ENCODE peak calls at places on chromosomes 5 and 9, in five cellular contexts. One of them, this sample, is unnamed.

GRCh38 chr5:179906795-179907569 is 715 bp downstream of the TBC1D9B start:
- DNase-seq in NCI-H69: peak; percentile 67
- DNase-seq in RPMI8226: peak; percentile 36
- DNase-seq in activated T-cell treated with anti-CD3 and anti-CD28 coated beads, Interleukin-2, amount 50 U/mL, for 72 hours: peak; percentile 16
- DNase-seq in NCI-H345: peak; percentile 13
- DNase-seq in this sample: peak; percentile 32

GRCh38 chr5:36239370-36240293 is 2.1 kb downstream of the NADK2 start:
- DNase-seq in NCI-H69: no peak
- DNase-seq in activated T-cell treated with anti-CD3 and anti-CD28 coated beads, Interleukin-2, amount 50 U/mL, for 72 hours: no peak
- DNase-seq in NCI-H345: no peak
- DNase-seq in RPMI8226: no peak
- DNase-seq in this sample: no peak

GRCh38 chr5:72648511-72648910 is 141.3 kb upstream of the ZNF366 start:
- DNase-seq in NCI-H345: peak; percentile 7
- DNase-seq in NCI-H69: peak; percentile 56
- DNase-seq in activated T-cell treated with anti-CD3 and anti-CD28 coated beads, Interleukin-2, amount 50 U/mL, for 72 hours: no peak
- DNase-seq in RPMI8226: no peak
- DNase-seq in this sample: no peak

GRCh38 chr5:14353661-14354474 is 210.7 kb downstream of the TRIO start:
- DNase-seq in NCI-H69: no peak
- DNase-seq in RPMI8226: no peak
- DNase-seq in NCI-H345: no peak
- DNase-seq in activated T-cell treated with anti-CD3 and anti-CD28 coated beads, Interleukin-2, amount 50 U/mL, for 72 hours: no peak
- DNase-seq in this sample: no peak

GRCh38 chr9:131666779-131667178 is 73.1 kb downstream of the RAPGEF1 start:
- DNase-seq in NCI-H69: no peak
- DNase-seq in activated T-cell treated with anti-CD3 and anti-CD28 coated beads, Interleukin-2, amount 50 U/mL, for 72 hours: no peak
- DNase-seq in RPMI8226: no peak
- DNase-seq in NCI-H345: no peak
- DNase-seq in this sample: no peak

GRCh38 chr9:79812507-79813261 is 240.9 kb downstream of the TLE4 start:
- DNase-seq in activated T-cell treated with anti-CD3 and anti-CD28 coated beads, Interleukin-2, amount 50 U/mL, for 72 hours: peak; percentile 31
- DNase-seq in RPMI8226: no peak
- DNase-seq in NCI-H345: no peak
- DNase-seq in NCI-H69: no peak
- DNase-seq in this sample: no peak

GRCh38 chr5:154771383-154771901 is 16.3 kb downstream of the LARP1 start:
- DNase-seq in NCI-H345: no peak
- DNase-seq in activated T-cell treated with anti-CD3 and anti-CD28 coated beads, Interleukin-2, amount 50 U/mL, for 72 hours: no peak
- DNase-seq in RPMI8226: no peak
- DNase-seq in NCI-H69: no peak
- DNase-seq in this sample: peak; percentile 25

GRCh38 chr5:120228262-120229031 is 235.7 kb upstream of the PRR16 start:
- DNase-seq in RPMI8226: peak; percentile 17
- DNase-seq in NCI-H69: peak; percentile 4
- DNase-seq in NCI-H345: no peak
- DNase-seq in activated T-cell treated with anti-CD3 and anti-CD28 coated beads, Interleukin-2, amount 50 U/mL, for 72 hours: no peak
- DNase-seq in this sample: no peak

GRCh38 chr9:90007516-90008430 is 403.0 kb downstream of the GADD45G start:
- DNase-seq in RPMI8226: no peak
- DNase-seq in activated T-cell treated with anti-CD3 and anti-CD28 coated beads, Interleukin-2, amount 50 U/mL, for 72 hours: no peak
- DNase-seq in NCI-H345: no peak
- DNase-seq in NCI-H69: no peak
- DNase-seq in this sample: no peak

GRCh38 chr5:135986891-135987401 is 32.2 kb upstream of the LECT2 start:
- DNase-seq in activated T-cell treated with anti-CD3 and anti-CD28 coated beads, Interleukin-2, amount 50 U/mL, for 72 hours: no peak
- DNase-seq in NCI-H345: no peak
- DNase-seq in RPMI8226: no peak
- DNase-seq in NCI-H69: no peak
- DNase-seq in this sample: no peak

GRCh38 chr9:131605770-131606590 is 60.7 kb downstream of the PRRT1B start:
- DNase-seq in NCI-H69: no peak
- DNase-seq in RPMI8226: no peak
- DNase-seq in NCI-H345: no peak
- DNase-seq in activated T-cell treated with anti-CD3 and anti-CD28 coated beads, Interleukin-2, amount 50 U/mL, for 72 hours: no peak
- DNase-seq in this sample: no peak

GRCh38 chr5:51685399-51685798 is 302.2 kb downstream of the ISL1 start:
- DNase-seq in activated T-cell treated with anti-CD3 and anti-CD28 coated beads, Interleukin-2, amount 50 U/mL, for 72 hours: no peak
- DNase-seq in NCI-H69: peak; percentile 14
- DNase-seq in NCI-H345: no peak
- DNase-seq in RPMI8226: no peak
- DNase-seq in this sample: no peak

GRCh38 chr5:68565427-68565826 is 349.9 kb downstream of the PIK3R1 start:
- DNase-seq in activated T-cell treated with anti-CD3 and anti-CD28 coated beads, Interleukin-2, amount 50 U/mL, for 72 hours: no peak
- DNase-seq in NCI-H69: peak; percentile 81
- DNase-seq in NCI-H345: peak; percentile 61
- DNase-seq in RPMI8226: no peak
- DNase-seq in this sample: no peak

GRCh38 chr9:35771079-35771441 is 17.0 kb upstream of the MSMP start:
- DNase-seq in activated T-cell treated with anti-CD3 and anti-CD28 coated beads, Interleukin-2, amount 50 U/mL, for 72 hours: no peak
- DNase-seq in NCI-H69: peak; percentile 43
- DNase-seq in RPMI8226: no peak
- DNase-seq in NCI-H345: no peak
- DNase-seq in this sample: no peak

GRCh38 chr5:180096616-180097015 is 25.1 kb upstream of the RNF130 start:
- DNase-seq in activated T-cell treated with anti-CD3 and anti-CD28 coated beads, Interleukin-2, amount 50 U/mL, for 72 hours: no peak
- DNase-seq in NCI-H69: no peak
- DNase-seq in NCI-H345: no peak
- DNase-seq in RPMI8226: no peak
- DNase-seq in this sample: no peak

GRCh38 chr9:129348890-129349570 is 171.0 kb upstream of the IER5L start:
- DNase-seq in NCI-H345: no peak
- DNase-seq in NCI-H69: peak; percentile 48
- DNase-seq in activated T-cell treated with anti-CD3 and anti-CD28 coated beads, Interleukin-2, amount 50 U/mL, for 72 hours: no peak
- DNase-seq in RPMI8226: no peak
- DNase-seq in this sample: no peak

GRCh38 chr5:170865622-170866021 is 3.8 kb downstream of the RANBP17 start:
- DNase-seq in NCI-H345: no peak
- DNase-seq in NCI-H69: no peak
- DNase-seq in activated T-cell treated with anti-CD3 and anti-CD28 coated beads, Interleukin-2, amount 50 U/mL, for 72 hours: no peak
- DNase-seq in RPMI8226: no peak
- DNase-seq in this sample: no peak

GRCh38 chr5:94562327-94562971 is 56.0 kb downstream of the KIAA0825 start:
- DNase-seq in activated T-cell treated with anti-CD3 and anti-CD28 coated beads, Interleukin-2, amount 50 U/mL, for 72 hours: no peak
- DNase-seq in NCI-H69: peak; percentile 35
- DNase-seq in NCI-H345: no peak
- DNase-seq in RPMI8226: no peak
- DNase-seq in this sample: no peak

GRCh38 chr5:50958852-50959457 is 292.5 kb downstream of the PARP8 start:
- DNase-seq in RPMI8226: peak; percentile 62
- DNase-seq in activated T-cell treated with anti-CD3 and anti-CD28 coated beads, Interleukin-2, amount 50 U/mL, for 72 hours: no peak
- DNase-seq in NCI-H345: peak; percentile 64
- DNase-seq in NCI-H69: peak; percentile 86
- DNase-seq in this sample: peak; percentile 58

GRCh38 chr5:10757043-10757442 is 4.0 kb downstream of the DAP start:
- DNase-seq in NCI-H69: no peak
- DNase-seq in activated T-cell treated with anti-CD3 and anti-CD28 coated beads, Interleukin-2, amount 50 U/mL, for 72 hours: no peak
- DNase-seq in RPMI8226: no peak
- DNase-seq in NCI-H345: peak; percentile 4
- DNase-seq in this sample: no peak

GRCh38 chr5:106397700-106398099 is 1273.0 kb downstream of the EFNA5 start:
- DNase-seq in activated T-cell treated with anti-CD3 and anti-CD28 coated beads, Interleukin-2, amount 50 U/mL, for 72 hours: no peak
- DNase-seq in RPMI8226: no peak
- DNase-seq in NCI-H69: peak; percentile 41
- DNase-seq in NCI-H345: no peak
- DNase-seq in this sample: no peak

GRCh38 chr9:112863214-112863613 is 27.5 kb downstream of the SLC46A2 start:
- DNase-seq in RPMI8226: no peak
- DNase-seq in activated T-cell treated with anti-CD3 and anti-CD28 coated beads, Interleukin-2, amount 50 U/mL, for 72 hours: no peak
- DNase-seq in NCI-H69: no peak
- DNase-seq in NCI-H345: no peak
- DNase-seq in this sample: no peak

GRCh38 chr9:5629312-5630037 is 568 bp downstream of the RIC1 start:
- DNase-seq in NCI-H69: peak; percentile 81
- DNase-seq in activated T-cell treated with anti-CD3 and anti-CD28 coated beads, Interleukin-2, amount 50 U/mL, for 72 hours: peak; percentile 60
- DNase-seq in NCI-H345: peak; percentile 39
- DNase-seq in RPMI8226: peak; percentile 48
- DNase-seq in this sample: peak; percentile 58

GRCh38 chr5:106880656-106881055 is 790.1 kb downstream of the EFNA5 start:
- DNase-seq in NCI-H345: no peak
- DNase-seq in NCI-H69: no peak
- DNase-seq in activated T-cell treated with anti-CD3 and anti-CD28 coated beads, Interleukin-2, amount 50 U/mL, for 72 hours: no peak
- DNase-seq in RPMI8226: no peak
- DNase-seq in this sample: no peak

GRCh38 chr5:133370281-133370890 is 242.0 kb downstream of the FSTL4 start:
- DNase-seq in NCI-H69: no peak
- DNase-seq in NCI-H345: no peak
- DNase-seq in RPMI8226: no peak
- DNase-seq in activated T-cell treated with anti-CD3 and anti-CD28 coated beads, Interleukin-2, amount 50 U/mL, for 72 hours: no peak
- DNase-seq in this sample: no peak

GRCh38 chr5:40834391-40834848 is 602 bp downstream of the RPL37 start:
- DNase-seq in NCI-H345: no peak
- DNase-seq in NCI-H69: peak; percentile 37
- DNase-seq in activated T-cell treated with anti-CD3 and anti-CD28 coated beads, Interleukin-2, amount 50 U/mL, for 72 hours: peak; percentile 42
- DNase-seq in RPMI8226: peak; percentile 67
- DNase-seq in this sample: no peak

GRCh38 chr5:114412509-114413171 is 50.8 kb downstream of the KCNN2 start:
- DNase-seq in activated T-cell treated with anti-CD3 and anti-CD28 coated beads, Interleukin-2, amount 50 U/mL, for 72 hours: no peak
- DNase-seq in NCI-H345: no peak
- DNase-seq in NCI-H69: no peak
- DNase-seq in RPMI8226: no peak
- DNase-seq in this sample: no peak

GRCh38 chr9:114908104-114908621 is 22.2 kb downstream of the TNFSF8 start:
- DNase-seq in activated T-cell treated with anti-CD3 and anti-CD28 coated beads, Interleukin-2, amount 50 U/mL, for 72 hours: peak; percentile 64
- DNase-seq in RPMI8226: peak; percentile 50
- DNase-seq in NCI-H345: peak; percentile 96
- DNase-seq in NCI-H69: peak; percentile 100
- DNase-seq in this sample: no peak

GRCh38 chr9:89309608-89310485 is 1.1 kb upstream of the CKS2 start:
- DNase-seq in NCI-H345: no peak
- DNase-seq in activated T-cell treated with anti-CD3 and anti-CD28 coated beads, Interleukin-2, amount 50 U/mL, for 72 hours: no peak
- DNase-seq in RPMI8226: no peak
- DNase-seq in NCI-H69: no peak
- DNase-seq in this sample: no peak

GRCh38 chr5:98907951-98908350 is 20.9 kb downstream of the CHD1 start:
- DNase-seq in NCI-H69: no peak
- DNase-seq in activated T-cell treated with anti-CD3 and anti-CD28 coated beads, Interleukin-2, amount 50 U/mL, for 72 hours: no peak
- DNase-seq in RPMI8226: no peak
- DNase-seq in NCI-H345: no peak
- DNase-seq in this sample: no peak

GRCh38 chr5:138950411-138951011 is 75.4 kb upstream of the LRRTM2 start:
- DNase-seq in activated T-cell treated with anti-CD3 and anti-CD28 coated beads, Interleukin-2, amount 50 U/mL, for 72 hours: no peak
- DNase-seq in RPMI8226: no peak
- DNase-seq in NCI-H69: no peak
- DNase-seq in NCI-H345: no peak
- DNase-seq in this sample: no peak

GRCh38 chr5:18216729-18217128 is 582.5 kb downstream of the TAF11L14 start:
- DNase-seq in activated T-cell treated with anti-CD3 and anti-CD28 coated beads, Interleukin-2, amount 50 U/mL, for 72 hours: no peak
- DNase-seq in NCI-H69: no peak
- DNase-seq in NCI-H345: no peak
- DNase-seq in RPMI8226: no peak
- DNase-seq in this sample: no peak

GRCh38 chr5:54645888-54646284 is 128.3 kb downstream of the SNX18 start:
- DNase-seq in NCI-H69: no peak
- DNase-seq in NCI-H345: no peak
- DNase-seq in RPMI8226: no peak
- DNase-seq in activated T-cell treated with anti-CD3 and anti-CD28 coated beads, Interleukin-2, amount 50 U/mL, for 72 hours: no peak
- DNase-seq in this sample: no peak

GRCh38 chr9:98399950-98400683 is 144.7 kb upstream of the TBC1D2 start:
- DNase-seq in NCI-H69: no peak
- DNase-seq in RPMI8226: no peak
- DNase-seq in activated T-cell treated with anti-CD3 and anti-CD28 coated beads, Interleukin-2, amount 50 U/mL, for 72 hours: no peak
- DNase-seq in NCI-H345: no peak
- DNase-seq in this sample: no peak

GRCh38 chr5:376951-377325 is 55.4 kb downstream of the AHRR start:
- DNase-seq in activated T-cell treated with anti-CD3 and anti-CD28 coated beads, Interleukin-2, amount 50 U/mL, for 72 hours: no peak
- DNase-seq in RPMI8226: no peak
- DNase-seq in NCI-H69: no peak
- DNase-seq in NCI-H345: no peak
- DNase-seq in this sample: no peak

GRCh38 chr5:135223891-135224625 is 175.0 kb downstream of the MACROH2A1 start:
- DNase-seq in NCI-H69: no peak
- DNase-seq in RPMI8226: no peak
- DNase-seq in NCI-H345: no peak
- DNase-seq in activated T-cell treated with anti-CD3 and anti-CD28 coated beads, Interleukin-2, amount 50 U/mL, for 72 hours: no peak
- DNase-seq in this sample: no peak

This sample was measured in endothelial cell.